ENCODE peak calls at places on chromosomes 5 and 9, in six cellular contexts. R is NB4, Z is spleen, E is A549, H is tibial artery, C is Caco-2. Y is an unnamed sample.

GRCh38 chr5:143199843-143200242 is 203.6 kb downstream of the NR3C1 start:
- DNase-seq in R (no peak), Z (no peak), E (no peak), H (no peak), C (no peak), Y (no peak)

GRCh38 chr5:143065996-143066522 is 295.9 kb downstream of the ARHGAP26 start:
- DNase-seq in R (no peak), Z (no peak), E (no peak), H (no peak), C (no peak), Y (no peak)

GRCh38 chr5:115785395-115786009 is 31.0 kb downstream of the CDO1 start:
- DNase-seq in R (no peak), Z (no peak), E (no peak), H (no peak), C (no peak), Y (no peak)

GRCh38 chr5:61586096-61587084 is 254.3 kb downstream of the ZSWIM6 start:
- DNase-seq in R (no peak), Z (no peak), E (no peak), H (no peak), C (no peak), Y (no peak)

GRCh38 chr5:150559701-150560100 is 51.8 kb downstream of the NDST1 start:
- DNase-seq in R (no peak), Z (no peak), E (no peak), H (no peak), C (no peak), Y (no peak)

GRCh38 chr5:135565691-135566421 is 12.9 kb downstream of the CXCL14 start:
- DNase-seq in R (peak), Z (peak), E (peak), H (peak), C (peak), Y (no peak)

GRCh38 chr5:174315471-174315870 is 270.0 kb downstream of the NSG2 start:
- DNase-seq in R (no peak), Z (peak), E (no peak), H (no peak), C (no peak), Y (no peak)

GRCh38 chr5:131589510-131590348 is 45.3 kb downstream of the RAPGEF6 start:
- DNase-seq in R (peak), Z (no peak), E (peak), H (no peak), C (peak), Y (peak)

GRCh38 chr9:108444400-108445358 is 411.1 kb downstream of the ACTL7B start:
- DNase-seq in R (no peak), Z (no peak), E (peak), H (peak), C (peak), Y (peak)

GRCh38 chr5:175652741-175653663 is 4.9 kb upstream of the HRH2 start:
- DNase-seq in R (peak), Z (no peak), E (no peak), H (no peak), C (no peak), Y (no peak)

GRCh38 chr9:36317766-36318165 is 59.5 kb upstream of the GNE start:
- DNase-seq in R (no peak), Z (no peak), E (peak), H (no peak), C (peak), Y (no peak)

GRCh38 chr5:38453506-38453905 is 102.9 kb downstream of the LIFR start:
- DNase-seq in R (peak), Z (no peak), E (no peak), H (no peak), C (no peak), Y (no peak)

GRCh38 chr9:136859821-136860269 is 6.3 kb downstream of the EDF1 start:
- DNase-seq in R (no peak), Z (peak), E (no peak), H (no peak), C (no peak), Y (no peak)

GRCh38 chr5:142841511-142842255 is 71.5 kb downstream of the ARHGAP26 start:
- DNase-seq in R (no peak), Z (no peak), E (peak), H (peak), C (no peak), Y (no peak)

GRCh38 chr5:126736141-126736540 is 40.8 kb upstream of the LMNB1 start:
- DNase-seq in R (no peak), Z (no peak), E (no peak), H (no peak), C (no peak), Y (no peak)

GRCh38 chr5:126363658-126364057 is 59.6 kb upstream of the GRAMD2B start:
- DNase-seq in R (peak), Z (no peak), E (no peak), H (no peak), C (no peak), Y (no peak)

GRCh38 chr9:125631391-125632085 is 75.5 kb downstream of the MAPKAP1 start:
- DNase-seq in R (peak), Z (no peak), E (peak), H (no peak), C (no peak), Y (peak)

GRCh38 chr9:136225748-136226679 is 19.6 kb downstream of the QSOX2 start:
- DNase-seq in R (peak), Z (peak), E (peak), H (peak), C (peak), Y (peak)

GRCh38 chr9:93467062-93467416 is 13.7 kb upstream of the FAM120AOS start:
- DNase-seq in R (peak), Z (no peak), E (peak), H (no peak), C (no peak), Y (no peak)

GRCh38 chr9:132447346-132447745 is 37.3 kb downstream of the CFAP77 start:
- DNase-seq in R (peak), Z (no peak), E (no peak), H (no peak), C (peak), Y (no peak)

GRCh38 chr9:25964239-25964638 is 286.0 kb upstream of the TUSC1 start:
- DNase-seq in R (peak), Z (no peak), E (peak), H (no peak), C (no peak), Y (peak)

GRCh38 chr5:112691341-112691685 is 46.4 kb upstream of the APC start:
- DNase-seq in R (no peak), Z (no peak), E (no peak), H (no peak), C (no peak), Y (no peak)

GRCh38 chr5:112693301-112693700 is 44.4 kb upstream of the APC start:
- DNase-seq in R (no peak), Z (no peak), E (no peak), H (no peak), C (no peak), Y (no peak)

GRCh38 chr5:112692472-112692871 is 45.2 kb upstream of the APC start:
- DNase-seq in R (no peak), Z (no peak), E (no peak), H (no peak), C (no peak), Y (no peak)

GRCh38 chr5:112690605-112691340 is 46.9 kb upstream of the APC start:
- DNase-seq in R (no peak), Z (no peak), E (no peak), H (no peak), C (no peak), Y (no peak)

GRCh38 chr5:112691758-112692157 is 45.9 kb upstream of the APC start:
- DNase-seq in R (peak), Z (no peak), E (peak), H (no peak), C (peak), Y (no peak)
- TF ChIP-seq CTCF in R (peak), Z (no peak), E (peak), H (no peak), C (peak), Y (no peak)

GRCh38 chr9:127559247-127559680 is 52.8 kb upstream of the STXBP1 start:
- DNase-seq in R (no peak), Z (no peak), E (no peak), H (no peak), C (no peak), Y (no peak)

GRCh38 chr9:127556871-127557270 is 55.2 kb upstream of the STXBP1 start:
- DNase-seq in R (no peak), Z (no peak), E (no peak), H (no peak), C (no peak), Y (no peak)

GRCh38 chr9:127557466-127557869 is 54.6 kb upstream of the STXBP1 start:
- DNase-seq in R (peak), Z (no peak), E (no peak), H (no peak), C (no peak), Y (no peak)

GRCh38 chr9:127557998-127558546 is 54.0 kb upstream of the STXBP1 start:
- DNase-seq in R (no peak), Z (no peak), E (no peak), H (no peak), C (no peak), Y (no peak)

DNA sequence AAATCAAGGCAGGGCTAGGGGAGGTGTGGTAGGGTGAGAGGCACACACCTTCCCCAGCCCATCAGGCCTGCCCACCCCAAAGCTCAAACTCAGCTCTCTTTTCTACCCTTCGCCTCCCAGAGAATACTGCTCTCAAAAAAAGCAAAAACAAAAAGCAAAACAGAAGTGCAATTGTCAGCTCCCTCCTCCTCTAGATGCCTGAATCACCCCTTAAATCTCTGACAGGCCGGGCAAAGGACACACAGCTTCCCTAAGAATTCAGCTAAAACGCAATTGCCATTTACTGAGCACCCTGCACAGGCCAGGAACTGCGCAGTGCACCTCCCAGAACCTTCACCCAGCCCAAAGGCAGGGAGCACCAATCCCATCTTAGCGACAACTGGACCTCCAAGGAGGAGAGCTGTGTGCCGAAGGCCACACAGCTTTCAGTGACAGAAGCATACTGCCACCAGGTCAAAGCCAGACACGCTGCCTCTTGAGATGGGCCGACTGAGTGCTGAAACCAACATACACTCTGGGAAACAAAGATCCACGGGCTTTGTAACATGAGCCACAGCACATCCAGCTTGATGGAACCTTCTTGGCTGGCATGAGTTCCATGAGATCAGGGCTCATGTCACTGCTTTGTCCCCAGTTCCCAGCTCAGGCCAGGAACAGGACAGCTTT is 53.4 kb upstream of the STXBP1 start:
- DNase-seq in R (no peak), Z (no peak), E (no peak), H (no peak), C (no peak), Y (no peak)
- H3K4me3 ChIP-seq in R (no peak), Z (no peak), E (no peak), H (no peak), C (no peak), Y (no peak)

GRCh38 chr5:6705088-6705487 is 8.1 kb upstream of the TENT4A start:
- DNase-seq in R (peak), Z (no peak), E (no peak), H (no peak), C (no peak), Y (no peak)

GRCh38 chr5:6707852-6708251 is 5.4 kb upstream of the TENT4A start:
- DNase-seq in R (no peak), Z (no peak), E (no peak), H (no peak), C (no peak), Y (no peak)

GRCh38 chr5:6703791-6704190 is 9.4 kb upstream of the TENT4A start:
- DNase-seq in R (peak), Z (no peak), E (no peak), H (no peak), C (no peak), Y (peak)

GRCh38 chr5:6704361-6704851 is 8.8 kb upstream of the TENT4A start:
- DNase-seq in R (peak), Z (no peak), E (no peak), H (no peak), C (no peak), Y (peak)

DNA sequence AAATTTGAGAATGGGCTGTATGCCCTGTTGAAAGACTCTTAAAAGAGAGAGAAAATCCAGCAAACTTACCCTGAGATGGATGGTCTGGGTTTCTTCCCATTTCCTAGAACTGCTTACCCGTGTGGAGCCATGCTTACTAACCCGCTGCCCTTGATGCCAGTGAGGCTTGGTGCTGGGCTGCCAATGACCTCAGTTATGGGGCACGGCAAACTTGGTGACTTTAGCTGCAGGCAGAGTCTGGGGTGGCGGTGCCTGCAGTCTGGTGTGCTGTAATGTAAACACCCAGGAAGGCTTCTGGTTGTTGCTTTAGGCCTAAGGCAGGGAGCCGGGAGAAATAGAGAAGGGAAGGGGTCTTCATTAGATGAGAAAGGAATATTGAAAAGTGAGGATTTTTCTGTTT is 7.3 kb upstream of the TENT4A start:
- DNase-seq in R (no peak), Z (no peak), E (no peak), H (no peak), C (no peak), Y (no peak)
- TF ChIP-seq CTCF in R (no peak), Z (no peak), E (no peak), H (no peak), C (no peak), Y (no peak)

DNA sequence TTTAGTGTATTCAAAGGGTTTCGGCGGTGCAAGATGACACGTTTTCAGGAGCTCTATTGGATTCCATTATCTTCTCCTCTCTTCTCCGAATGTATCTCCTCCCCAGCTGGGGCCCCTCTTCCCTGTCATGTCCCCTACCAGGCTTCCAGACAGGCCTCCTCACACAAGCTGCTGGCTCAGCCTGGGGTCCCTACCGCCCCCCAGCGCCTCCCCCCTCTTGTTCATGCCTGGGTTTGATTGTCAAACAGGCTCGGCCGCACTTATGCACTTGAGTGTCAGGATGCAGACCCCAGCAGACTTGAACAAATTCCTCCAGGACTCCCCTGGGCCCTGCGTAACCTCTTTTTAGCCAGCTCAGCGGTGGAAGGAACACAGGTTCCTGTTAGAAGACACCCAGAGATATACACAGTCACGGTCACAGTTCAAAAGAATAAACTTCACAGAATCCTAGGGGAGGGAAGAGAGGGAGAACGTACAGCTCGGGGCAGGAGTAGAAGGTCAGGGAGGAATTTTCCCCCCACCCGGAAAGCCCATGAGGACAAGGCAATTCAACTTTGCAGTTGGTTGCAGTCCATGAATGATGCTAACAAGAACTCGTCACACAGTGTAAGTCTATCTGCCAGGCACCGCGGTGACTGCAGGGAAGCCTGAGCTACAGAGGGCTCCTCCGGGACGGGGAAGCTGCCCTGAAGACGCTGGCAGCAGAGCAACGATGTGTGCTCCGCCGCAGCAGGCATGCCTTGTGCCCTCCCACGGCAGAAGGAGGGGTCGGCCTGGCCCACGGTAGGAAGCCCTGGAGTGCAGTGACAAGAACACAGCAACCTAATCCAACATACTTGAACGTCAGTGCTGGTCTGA is 560.0 kb downstream of the BNC2 start:
- DNase-seq in R (no peak), Z (no peak), E (no peak), H (no peak), C (no peak), Y (no peak)
- H3K4me3 ChIP-seq in R (no peak), Z (no peak), E (no peak), H (no peak), C (no peak), Y (no peak)